ENCODE peak calls at places on chromosomes 3 and 15, in four cellular contexts. One of them, this sample, is unnamed.

GRCh38 chr3:128011140-128011539 is 41.1 kb upstream of the SEC61A1 start:
- DNase-seq in GM12878: no peak
- DNase-seq in K562: peak; percentile 55
- DNase-seq in HepG2: peak; percentile 29
- DNase-seq in this sample: peak; percentile 90

GRCh38 chr15:98217356-98217755 is 256.9 kb downstream of the ARRDC4 start:
- DNase-seq in GM12878: no peak
- DNase-seq in K562: no peak
- DNase-seq in HepG2: no peak
- DNase-seq in this sample: no peak

GRCh38 chr3:171284308-171285075 is 175.7 kb downstream of the TNIK start:
- DNase-seq in GM12878: peak; percentile 76
- DNase-seq in K562: no peak
- DNase-seq in HepG2: no peak
- DNase-seq in this sample: no peak

GRCh38 chr3:41716391-41716910 is 245.5 kb downstream of the ULK4 start:
- DNase-seq in GM12878: no peak
- DNase-seq in K562: no peak
- DNase-seq in HepG2: no peak
- DNase-seq in this sample: no peak

GRCh38 chr3:182389041-182389815 is 404.1 kb upstream of the ATP11B start:
- DNase-seq in GM12878: no peak
- DNase-seq in K562: no peak
- DNase-seq in HepG2: no peak
- DNase-seq in this sample: no peak

GRCh38 chr3:41434781-41435180 is 235.5 kb downstream of the CTNNB1 start:
- DNase-seq in GM12878: no peak
- DNase-seq in K562: no peak
- DNase-seq in HepG2: no peak
- DNase-seq in this sample: no peak

GRCh38 chr15:99566157-99566900 is 545 bp downstream of the MEF2A start:
- DNase-seq in GM12878: no peak
- DNase-seq in K562: peak; percentile 42
- DNase-seq in HepG2: no peak
- DNase-seq in this sample: peak; percentile 23

GRCh38 chr15:87866961-87867360 is 389.6 kb downstream of the NTRK3 start:
- DNase-seq in GM12878: no peak
- DNase-seq in K562: no peak
- DNase-seq in HepG2: no peak
- DNase-seq in this sample: no peak

GRCh38 chr3:187183210-187183862 is 13.9 kb upstream of the RTP1 start:
- DNase-seq in GM12878: no peak
- DNase-seq in K562: no peak
- DNase-seq in HepG2: no peak
- DNase-seq in this sample: no peak

GRCh38 chr3:51559266-51559907 is 20.9 kb downstream of the RAD54L2 start:
- DNase-seq in GM12878: no peak
- DNase-seq in K562: no peak
- DNase-seq in HepG2: no peak
- DNase-seq in this sample: no peak

GRCh38 chr15:90035095-90035834 is 34.1 kb downstream of the ZNF710 start:
- DNase-seq in GM12878: no peak
- DNase-seq in K562: no peak
- DNase-seq in HepG2: peak; percentile 81
- DNase-seq in this sample: no peak

GRCh38 chr15:27671794-27672438 is 427.2 kb downstream of the OCA2 start:
- DNase-seq in GM12878: no peak
- DNase-seq in K562: no peak
- DNase-seq in HepG2: no peak
- DNase-seq in this sample: no peak

GRCh38 chr3:126914226-126914625 is 68.7 kb upstream of the PLXNA1 start:
- DNase-seq in GM12878: no peak
- DNase-seq in K562: no peak
- DNase-seq in HepG2: no peak
- DNase-seq in this sample: no peak

GRCh38 chr3:87233805-87234204 is 6.7 kb downstream of the CHMP2B start:
- DNase-seq in GM12878: no peak
- DNase-seq in K562: no peak
- DNase-seq in HepG2: no peak
- DNase-seq in this sample: no peak

GRCh38 chr15:82641129-82641798 is 5.9 kb downstream of the CPEB1 start:
- DNase-seq in GM12878: no peak
- DNase-seq in K562: no peak
- DNase-seq in HepG2: no peak
- DNase-seq in this sample: no peak

GRCh38 chr3:140341213-140341612 is 336.7 kb upstream of the TRIM42 start:
- DNase-seq in GM12878: no peak
- DNase-seq in K562: no peak
- DNase-seq in HepG2: no peak
- DNase-seq in this sample: peak; percentile 17

GRCh38 chr15:97652700-97653167 is 307.8 kb upstream of the ARRDC4 start:
- DNase-seq in GM12878: no peak
- DNase-seq in K562: no peak
- DNase-seq in HepG2: no peak
- DNase-seq in this sample: peak; percentile 50

GRCh38 chr15:41018534-41018933 is 65.3 kb downstream of the CHAC1 start:
- DNase-seq in GM12878: no peak
- DNase-seq in K562: no peak
- DNase-seq in HepG2: no peak
- DNase-seq in this sample: no peak

GRCh38 chr3:150149651-150150051 is 179.0 kb upstream of the PFN2 start:
- DNase-seq in GM12878: no peak
- DNase-seq in K562: no peak
- DNase-seq in HepG2: no peak
- DNase-seq in this sample: no peak

GRCh38 chr3:155497930-155498647 is 204.6 kb upstream of the STRIT1 start:
- DNase-seq in GM12878: no peak
- DNase-seq in K562: no peak
- DNase-seq in HepG2: peak; percentile 7
- DNase-seq in this sample: no peak

GRCh38 chr15:32909431-32909830 is 191.6 kb downstream of the GREM1 start:
- DNase-seq in GM12878: no peak
- DNase-seq in K562: no peak
- DNase-seq in HepG2: no peak
- DNase-seq in this sample: no peak

GRCh38 chr15:82158811-82159210 is 103.7 kb downstream of the EFL1 start:
- DNase-seq in GM12878: no peak
- DNase-seq in K562: no peak
- DNase-seq in HepG2: no peak
- DNase-seq in this sample: no peak

GRCh38 chr3:151100076-151100475 is 14.6 kb downstream of the MED12L start:
- DNase-seq in GM12878: no peak
- DNase-seq in K562: no peak
- DNase-seq in HepG2: no peak
- DNase-seq in this sample: no peak

GRCh38 chr3:69675773-69676660 is 63.2 kb upstream of the MITF start:
- DNase-seq in GM12878: no peak
- DNase-seq in K562: no peak
- DNase-seq in HepG2: no peak
- DNase-seq in this sample: no peak

GRCh38 chr3:193822492-193823220 is 229.6 kb downstream of the OPA1 start:
- DNase-seq in GM12878: no peak
- DNase-seq in K562: no peak
- DNase-seq in HepG2: no peak
- DNase-seq in this sample: no peak

GRCh38 chr15:78455749-78456148 is 17.7 kb downstream of the IREB2 start:
- DNase-seq in GM12878: no peak
- DNase-seq in K562: no peak
- DNase-seq in HepG2: no peak
- DNase-seq in this sample: no peak

GRCh38 chr15:73991260-73991659 is 835 bp downstream of the STOML1 start:
- DNase-seq in GM12878: no peak
- DNase-seq in K562: no peak
- DNase-seq in HepG2: no peak
- DNase-seq in this sample: no peak

GRCh38 chr15:73992594-73992898 is 451 bp upstream of the STOML1 start:
- DNase-seq in GM12878: no peak
- DNase-seq in K562: no peak
- DNase-seq in HepG2: no peak
- DNase-seq in this sample: no peak

GRCh38 chr15:73993211-73993994 is 1.1 kb upstream of the PML start:
- DNase-seq in GM12878: no peak
- DNase-seq in K562: no peak
- DNase-seq in HepG2: no peak
- DNase-seq in this sample: no peak

GRCh38 chr15:73990250-73991005 is 1.7 kb downstream of the STOML1 start:
- DNase-seq in GM12878: no peak
- DNase-seq in K562: no peak
- DNase-seq in HepG2: no peak
- DNase-seq in this sample: no peak

DNA sequence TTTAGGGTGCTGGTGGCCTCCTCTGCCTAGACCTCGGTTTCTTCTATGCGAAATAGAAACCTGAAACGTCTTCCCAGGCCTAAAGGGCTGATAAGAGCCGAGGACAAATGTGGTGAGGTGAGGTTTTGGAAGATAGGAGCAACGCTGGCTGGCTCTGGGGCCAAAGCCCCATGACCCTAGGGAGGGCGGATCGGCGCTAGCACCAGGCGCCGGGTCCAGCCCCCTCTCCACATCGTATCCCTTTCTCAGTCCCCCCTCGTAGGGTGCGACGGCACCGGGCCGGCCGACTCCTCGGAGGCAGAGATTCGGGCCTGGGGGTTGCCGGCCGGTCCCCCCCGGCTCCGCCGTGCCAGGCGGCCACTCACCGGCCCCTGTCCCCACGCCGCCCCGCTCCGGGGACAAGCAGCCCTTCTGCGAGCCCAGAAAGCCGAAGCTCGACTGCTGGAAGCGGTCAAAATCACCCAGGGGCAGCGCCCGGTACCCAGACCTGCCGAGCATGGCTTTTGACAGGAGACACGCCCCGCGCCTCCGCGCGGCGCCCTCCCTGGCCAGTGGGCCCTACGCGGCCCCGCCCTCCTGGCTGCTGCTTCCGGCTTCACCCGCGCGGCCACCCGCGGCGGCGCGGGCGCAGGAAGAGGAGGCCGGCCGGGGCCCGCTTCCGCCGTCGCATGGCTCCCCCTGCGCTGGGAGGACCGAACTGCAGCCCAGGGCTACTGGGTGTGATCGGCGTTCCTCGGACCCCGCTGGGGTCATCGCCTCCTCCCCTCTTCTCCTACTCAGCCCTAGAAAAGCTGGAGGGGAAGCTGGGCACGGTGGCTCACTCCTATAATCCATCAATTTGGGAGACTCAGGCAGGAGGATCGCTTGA is at the start of gene STOML1:
- DNase-seq in GM12878: no peak
- DNase-seq in K562: peak; percentile 96
- DNase-seq in HepG2: peak; percentile 82
- DNase-seq in this sample: peak; percentile 97
- TF ChIP-seq ETV6 in GM12878: no peak
- TF ChIP-seq ETV6 in K562: no peak
- TF ChIP-seq ETV6 in HepG2: no peak
- TF ChIP-seq ETV6 in this sample: peak; percentile 83

DNA sequence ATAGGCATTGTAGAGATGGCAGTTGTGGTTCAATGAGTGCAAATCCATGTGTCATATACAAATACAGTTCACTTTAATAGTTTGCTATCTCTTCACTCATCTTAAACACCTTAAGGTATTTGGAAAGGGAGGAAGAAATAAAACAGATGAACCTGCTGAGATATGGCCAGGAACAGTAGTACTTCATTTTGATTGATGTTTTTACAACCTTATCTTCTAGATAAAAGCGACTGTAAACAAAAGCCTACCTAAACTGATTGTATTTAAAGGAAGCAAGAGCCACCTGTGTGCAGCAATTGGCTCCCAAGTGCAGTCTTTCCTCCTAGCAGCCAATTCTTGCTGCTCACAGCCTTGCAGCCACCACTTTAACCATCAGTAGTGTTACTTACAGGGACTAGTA is 217.7 kb downstream of the CDIN1 start:
- DNase-seq in GM12878: no peak
- DNase-seq in K562: no peak
- DNase-seq in HepG2: no peak
- DNase-seq in this sample: no peak
- TF ChIP-seq ATF3 in GM12878: no peak
- TF ChIP-seq ATF3 in K562: no peak
- TF ChIP-seq ATF3 in HepG2: no peak
- TF ChIP-seq ATF3 in this sample: no peak

DNA sequence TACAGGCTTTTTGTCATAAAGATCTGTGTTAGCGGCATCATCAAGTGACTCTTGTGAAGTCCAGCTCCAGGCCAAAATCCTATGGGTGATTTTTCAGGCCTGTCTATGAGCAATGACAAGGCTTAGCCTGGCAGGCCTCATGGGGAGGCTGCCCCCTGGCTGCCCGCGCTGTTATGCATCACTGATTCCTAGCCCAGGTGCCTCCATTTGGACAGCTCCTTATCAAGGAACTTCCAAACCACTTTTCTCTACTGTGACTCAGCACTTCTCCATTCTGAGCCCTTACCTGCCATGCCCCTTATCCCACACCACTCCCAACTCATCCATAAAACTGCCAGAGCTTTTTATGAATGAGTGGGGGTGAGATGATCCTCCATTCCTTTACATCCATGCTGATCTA is 91.5 kb upstream of the C3orf80 start:
- DNase-seq in GM12878: no peak
- DNase-seq in K562: peak; percentile 18
- DNase-seq in HepG2: peak; percentile 25
- DNase-seq in this sample: peak; percentile 37
- TF ChIP-seq MAX in GM12878: no peak
- TF ChIP-seq MAX in K562: no peak
- TF ChIP-seq MAX in HepG2: no peak
- TF ChIP-seq MAX in this sample: no peak

GRCh38 chr3:13073976-13074375 is 747 bp upstream of the IQSEC1 start:
- DNase-seq in GM12878: no peak
- DNase-seq in K562: no peak
- DNase-seq in HepG2: no peak
- DNase-seq in this sample: no peak

GRCh38 chr3:13070622-13071021 is 2.6 kb downstream of the IQSEC1 start:
- DNase-seq in GM12878: no peak
- DNase-seq in K562: no peak
- DNase-seq in HepG2: no peak
- DNase-seq in this sample: no peak

GRCh38 chr3:13071695-13072094 is 1.5 kb downstream of the IQSEC1 start:
- DNase-seq in GM12878: no peak
- DNase-seq in K562: no peak
- DNase-seq in HepG2: no peak
- DNase-seq in this sample: no peak

GRCh38 chr3:13073042-13073906 is at the start of gene IQSEC1:
- DNase-seq in GM12878: no peak
- DNase-seq in K562: no peak
- DNase-seq in HepG2: no peak
- DNase-seq in this sample: peak; percentile 80

GRCh38 chr3:13072239-13073041 is 789 bp downstream of the IQSEC1 start:
- DNase-seq in GM12878: peak; percentile 36
- DNase-seq in K562: no peak
- DNase-seq in HepG2: no peak
- DNase-seq in this sample: peak; percentile 35
- TF ChIP-seq ETV6 in GM12878: no peak
- TF ChIP-seq ETV6 in K562: no peak
- TF ChIP-seq ETV6 in HepG2: no peak
- TF ChIP-seq ETV6 in this sample: no peak

GRCh38 chr15:35166730-35167359 is 81.8 kb upstream of the NANOGP8 start:
- DNase-seq in GM12878: no peak
- DNase-seq in K562: peak; percentile 81
- DNase-seq in HepG2: no peak
- DNase-seq in this sample: no peak
- TF ChIP-seq ATF3 in GM12878: no peak
- TF ChIP-seq ATF3 in K562: peak; percentile 69
- TF ChIP-seq ATF3 in HepG2: no peak
- TF ChIP-seq ATF3 in this sample: no peak